ENCODE peak calls at places on chromosomes 16 and 17, in nine cellular contexts. One of them, this sample, is unnamed.

GRCh38 chr16:21302898-21303528 is 24.9 kb upstream of the CRYM start:
- DNase-seq in GM12878: peak
- DNase-seq in stomach: no peak
- DNase-seq in SK-N-SH: no peak
- DNase-seq in K562: peak
- DNase-seq in ovary: no peak
- DNase-seq in sigmoid colon: no peak
- DNase-seq in H1: no peak
- DNase-seq in A549: peak
- DNase-seq in this sample: no peak

GRCh38 chr16:12462690-12463646 is 340.7 kb downstream of the CPPED1 start:
- DNase-seq in GM12878: no peak
- DNase-seq in stomach: no peak
- DNase-seq in SK-N-SH: no peak
- DNase-seq in K562: no peak
- DNase-seq in ovary: no peak
- DNase-seq in sigmoid colon: no peak
- DNase-seq in H1: no peak
- DNase-seq in A549: no peak
- DNase-seq in this sample: no peak

GRCh38 chr17:47694018-47694817 is at the start of gene TBKBP1:
- DNase-seq in GM12878: no peak
- DNase-seq in stomach: no peak
- DNase-seq in SK-N-SH: peak
- DNase-seq in K562: peak
- DNase-seq in ovary: peak
- DNase-seq in sigmoid colon: peak
- DNase-seq in H1: peak
- DNase-seq in A549: peak
- DNase-seq in this sample: peak

GRCh38 chr17:19302791-19303233 is 59.7 kb downstream of the B9D1 start:
- DNase-seq in GM12878: no peak
- DNase-seq in stomach: no peak
- DNase-seq in SK-N-SH: no peak
- DNase-seq in K562: no peak
- DNase-seq in ovary: no peak
- DNase-seq in sigmoid colon: peak
- DNase-seq in H1: no peak
- DNase-seq in A549: no peak
- DNase-seq in this sample: no peak

GRCh38 chr16:11412175-11412904 is 67.1 kb downstream of the RMI2 start:
- DNase-seq in GM12878: no peak
- DNase-seq in stomach: no peak
- DNase-seq in SK-N-SH: no peak
- DNase-seq in K562: no peak
- DNase-seq in ovary: no peak
- DNase-seq in sigmoid colon: no peak
- DNase-seq in H1: no peak
- DNase-seq in A549: no peak
- DNase-seq in this sample: no peak

GRCh38 chr17:77496401-77496801 is 355.6 kb downstream of the SEC14L1 start:
- DNase-seq in GM12878: no peak
- DNase-seq in stomach: no peak
- DNase-seq in SK-N-SH: peak
- DNase-seq in K562: no peak
- DNase-seq in ovary: no peak
- DNase-seq in sigmoid colon: peak
- DNase-seq in H1: no peak
- DNase-seq in A549: no peak
- DNase-seq in this sample: no peak

GRCh38 chr17:41442772-41443171 is 2.0 kb upstream of the KRT38 start:
- DNase-seq in GM12878: no peak
- DNase-seq in stomach: no peak
- DNase-seq in SK-N-SH: no peak
- DNase-seq in K562: no peak
- DNase-seq in ovary: no peak
- DNase-seq in sigmoid colon: no peak
- DNase-seq in H1: no peak
- DNase-seq in A549: no peak
- DNase-seq in this sample: no peak

GRCh38 chr16:59527206-59527997 is 793.3 kb upstream of the GOT2 start:
- DNase-seq in GM12878: no peak
- DNase-seq in stomach: no peak
- DNase-seq in SK-N-SH: no peak
- DNase-seq in K562: no peak
- DNase-seq in ovary: no peak
- DNase-seq in sigmoid colon: no peak
- DNase-seq in H1: no peak
- DNase-seq in A549: peak
- DNase-seq in this sample: no peak

GRCh38 chr16:1614226-1615102 is 2.3 kb downstream of the CRAMP1 start:
- DNase-seq in GM12878: no peak
- DNase-seq in stomach: peak
- DNase-seq in SK-N-SH: peak
- DNase-seq in K562: peak
- DNase-seq in ovary: peak
- DNase-seq in sigmoid colon: no peak
- DNase-seq in H1: peak
- DNase-seq in A549: no peak
- DNase-seq in this sample: no peak

GRCh38 chr16:19844945-19845641 is 39.6 kb downstream of the GPRC5B start:
- DNase-seq in GM12878: no peak
- DNase-seq in stomach: no peak
- DNase-seq in SK-N-SH: no peak
- DNase-seq in K562: no peak
- DNase-seq in ovary: no peak
- DNase-seq in sigmoid colon: no peak
- DNase-seq in H1: no peak
- DNase-seq in A549: peak
- DNase-seq in this sample: no peak

GRCh38 chr16:47687694-47688093 is 226.6 kb downstream of the PHKB start:
- DNase-seq in GM12878: no peak
- DNase-seq in stomach: no peak
- DNase-seq in SK-N-SH: no peak
- DNase-seq in K562: no peak
- DNase-seq in ovary: no peak
- DNase-seq in sigmoid colon: no peak
- DNase-seq in H1: no peak
- DNase-seq in A549: no peak
- DNase-seq in this sample: no peak

GRCh38 chr16:11493531-11493929 is 93.2 kb downstream of the LITAF start:
- DNase-seq in GM12878: no peak
- DNase-seq in stomach: no peak
- DNase-seq in SK-N-SH: peak
- DNase-seq in K562: peak
- DNase-seq in ovary: no peak
- DNase-seq in sigmoid colon: no peak
- DNase-seq in H1: peak
- DNase-seq in A549: no peak
- DNase-seq in this sample: no peak

GRCh38 chr17:65194670-65195334 is 57.6 kb downstream of the RGS9 start:
- DNase-seq in GM12878: no peak
- DNase-seq in stomach: peak
- DNase-seq in SK-N-SH: no peak
- DNase-seq in K562: no peak
- DNase-seq in ovary: no peak
- DNase-seq in sigmoid colon: no peak
- DNase-seq in H1: no peak
- DNase-seq in A549: no peak
- DNase-seq in this sample: no peak

GRCh38 chr17:65196617-65197016 is 59.4 kb downstream of the RGS9 start:
- DNase-seq in GM12878: no peak
- DNase-seq in stomach: no peak
- DNase-seq in SK-N-SH: no peak
- DNase-seq in K562: no peak
- DNase-seq in ovary: no peak
- DNase-seq in sigmoid colon: no peak
- DNase-seq in H1: no peak
- DNase-seq in A549: no peak
- DNase-seq in this sample: no peak

GRCh38 chr17:65202833-65203571 is 65.8 kb downstream of the RGS9 start:
- DNase-seq in GM12878: no peak
- DNase-seq in stomach: no peak
- DNase-seq in SK-N-SH: no peak
- DNase-seq in K562: no peak
- DNase-seq in ovary: no peak
- DNase-seq in sigmoid colon: no peak
- DNase-seq in H1: no peak
- DNase-seq in A549: no peak
- DNase-seq in this sample: no peak

GRCh38 chr17:65195716-65196115 is 58.5 kb downstream of the RGS9 start:
- DNase-seq in GM12878: no peak
- DNase-seq in stomach: no peak
- DNase-seq in SK-N-SH: no peak
- DNase-seq in K562: no peak
- DNase-seq in ovary: no peak
- DNase-seq in sigmoid colon: no peak
- DNase-seq in H1: no peak
- DNase-seq in A549: no peak
- DNase-seq in this sample: no peak

DNA sequence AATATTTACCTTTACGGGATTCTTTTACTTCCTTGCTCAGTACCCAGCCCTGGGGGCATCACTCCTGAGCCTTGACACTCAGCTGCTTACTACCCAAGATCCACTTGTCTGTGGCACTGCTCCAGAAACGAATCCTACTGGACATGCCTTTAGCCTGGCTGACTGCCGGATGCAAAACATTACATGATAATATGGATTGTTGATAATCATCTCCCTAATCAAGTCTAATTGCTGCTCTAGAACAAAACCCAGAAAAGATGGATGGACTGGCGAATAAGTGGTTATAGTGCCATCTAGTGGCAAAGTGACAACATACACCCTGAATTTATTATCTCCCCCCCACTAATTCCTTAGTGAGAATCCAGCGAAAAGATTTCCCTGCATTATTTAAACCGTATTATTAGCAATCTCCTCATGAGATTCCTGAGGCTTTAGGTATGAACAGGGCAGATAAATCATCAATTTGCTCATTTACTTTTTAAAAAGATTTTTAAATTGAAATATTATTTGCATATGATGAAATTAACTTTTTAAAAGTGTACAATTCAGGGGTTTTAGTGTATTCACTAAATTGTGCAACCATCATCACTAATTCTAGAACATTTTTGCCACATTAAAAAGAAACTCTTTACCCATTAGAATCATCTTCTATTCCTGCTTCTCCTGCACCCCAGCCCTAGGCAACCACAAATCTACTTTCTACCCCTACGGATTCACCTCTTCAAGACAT is 61.6 kb downstream of the RGS9 start:
- DNase-seq in GM12878: peak
- DNase-seq in stomach: no peak
- DNase-seq in SK-N-SH: peak
- DNase-seq in K562: peak
- DNase-seq in ovary: peak
- DNase-seq in sigmoid colon: no peak
- DNase-seq in H1: peak
- DNase-seq in A549: peak
- DNase-seq in this sample: peak
- TF ChIP-seq EP300 in GM12878: no peak
- TF ChIP-seq EP300 in stomach: no peak
- TF ChIP-seq EP300 in SK-N-SH: peak
- TF ChIP-seq EP300 in K562: no peak
- TF ChIP-seq EP300 in ovary: no peak
- TF ChIP-seq EP300 in sigmoid colon: no peak
- TF ChIP-seq EP300 in H1: no peak
- TF ChIP-seq EP300 in A549: no peak
- TF ChIP-seq EP300 in this sample: no peak

GRCh38 chr16:84137287-84137686 is 7.7 kb downstream of the HSDL1 start:
- DNase-seq in GM12878: no peak
- DNase-seq in stomach: no peak
- DNase-seq in SK-N-SH: no peak
- DNase-seq in K562: no peak
- DNase-seq in ovary: no peak
- DNase-seq in sigmoid colon: no peak
- DNase-seq in H1: no peak
- DNase-seq in A549: no peak
- DNase-seq in this sample: no peak
- TF ChIP-seq EP300 in GM12878: no peak
- TF ChIP-seq EP300 in stomach: no peak
- TF ChIP-seq EP300 in SK-N-SH: no peak
- TF ChIP-seq EP300 in K562: no peak
- TF ChIP-seq EP300 in ovary: no peak
- TF ChIP-seq EP300 in sigmoid colon: no peak
- TF ChIP-seq EP300 in H1: no peak
- TF ChIP-seq EP300 in A549: no peak
- TF ChIP-seq EP300 in this sample: no peak

GRCh38 chr17:81871387-81872120 is 417 bp upstream of the ARHGDIA start:
- DNase-seq in GM12878: peak
- DNase-seq in stomach: peak
- DNase-seq in SK-N-SH: peak
- DNase-seq in K562: no peak
- DNase-seq in ovary: peak
- DNase-seq in sigmoid colon: peak
- DNase-seq in H1: peak
- DNase-seq in A549: peak
- DNase-seq in this sample: peak

GRCh38 chr17:81869221-81870154 is 1.6 kb downstream of the ARHGDIA start:
- DNase-seq in GM12878: no peak
- DNase-seq in stomach: peak
- DNase-seq in SK-N-SH: peak
- DNase-seq in K562: peak
- DNase-seq in ovary: peak
- DNase-seq in sigmoid colon: peak
- DNase-seq in H1: peak
- DNase-seq in A549: peak
- DNase-seq in this sample: no peak

GRCh38 chr17:81870155-81870977 is 771 bp downstream of the ARHGDIA start:
- DNase-seq in GM12878: no peak
- DNase-seq in stomach: peak
- DNase-seq in SK-N-SH: peak
- DNase-seq in K562: peak
- DNase-seq in ovary: peak
- DNase-seq in sigmoid colon: peak
- DNase-seq in H1: peak
- DNase-seq in A549: peak
- DNase-seq in this sample: no peak

GRCh38 chr17:81868674-81869220 is 2.4 kb downstream of the ARHGDIA start:
- DNase-seq in GM12878: no peak
- DNase-seq in stomach: no peak
- DNase-seq in SK-N-SH: peak
- DNase-seq in K562: peak
- DNase-seq in ovary: peak
- DNase-seq in sigmoid colon: peak
- DNase-seq in H1: no peak
- DNase-seq in A549: peak
- DNase-seq in this sample: no peak

GRCh38 chr17:81870978-81871386 is at the start of gene ARHGDIA:
- DNase-seq in GM12878: no peak
- DNase-seq in stomach: no peak
- DNase-seq in SK-N-SH: no peak
- DNase-seq in K562: peak
- DNase-seq in ovary: no peak
- DNase-seq in sigmoid colon: no peak
- DNase-seq in H1: no peak
- DNase-seq in A549: no peak
- DNase-seq in this sample: no peak
- TF ChIP-seq EP300 in GM12878: no peak
- TF ChIP-seq EP300 in stomach: no peak
- TF ChIP-seq EP300 in SK-N-SH: no peak
- TF ChIP-seq EP300 in K562: no peak
- TF ChIP-seq EP300 in ovary: no peak
- TF ChIP-seq EP300 in sigmoid colon: no peak
- TF ChIP-seq EP300 in H1: no peak
- TF ChIP-seq EP300 in A549: no peak
- TF ChIP-seq EP300 in this sample: no peak

GRCh38 chr16:49560018-49560830 is 186.6 kb downstream of the C16orf78 start:
- DNase-seq in GM12878: no peak
- DNase-seq in stomach: no peak
- DNase-seq in SK-N-SH: no peak
- DNase-seq in K562: no peak
- DNase-seq in ovary: no peak
- DNase-seq in sigmoid colon: no peak
- DNase-seq in H1: no peak
- DNase-seq in A549: no peak
- DNase-seq in this sample: no peak
- TF ChIP-seq EP300 in GM12878: no peak
- TF ChIP-seq EP300 in stomach: no peak
- TF ChIP-seq EP300 in SK-N-SH: no peak
- TF ChIP-seq EP300 in K562: no peak
- TF ChIP-seq EP300 in ovary: no peak
- TF ChIP-seq EP300 in sigmoid colon: no peak
- TF ChIP-seq EP300 in H1: no peak
- TF ChIP-seq EP300 in A549: no peak
- TF ChIP-seq EP300 in this sample: peak

This sample was measured in tibial nerve.